ENCODE peak calls at places on chromosome 20, in four cellular contexts. D is GM12878, V is HEK293T, Q is HepG2. Z is an unnamed sample.

GRCh38 chr20:18032977-18033892 is 24.5 kb downstream of the OVOL2 start:
- DNase-seq in D (no peak), V (no peak), Q (peak; percentile 89), Z (no peak)

GRCh38 chr20:25297141-25297905 is 49.4 kb downstream of the PYGB start:
- DNase-seq in D (peak; percentile 65), V (no peak), Q (no peak), Z (no peak)

GRCh38 chr20:35700625-35701148 is 1.5 kb downstream of the ROMO1 start:
- DNase-seq in D (no peak), V (no peak), Q (no peak), Z (no peak)

GRCh38 chr20:54477556-54477955 is 2.2 kb downstream of the DOK5 start:
- DNase-seq in D (no peak), V (no peak), Q (no peak), Z (no peak)

GRCh38 chr20:17936791-17937687 is 31.6 kb downstream of the SNX5 start:
- DNase-seq in D (no peak), V (no peak), Q (no peak), Z (no peak)

GRCh38 chr20:5402903-5403531 is 86.3 kb upstream of the PROKR2 start:
- DNase-seq in D (no peak), V (peak; percentile 53), Q (peak; percentile 62), Z (peak; percentile 21)

GRCh38 chr20:43721097-43721428 is 5.7 kb downstream of the GTSF1L start:
- DNase-seq in D (no peak), V (no peak), Q (no peak), Z (no peak)

GRCh38 chr20:21190866-21191265 is 65.0 kb downstream of the KIZ start:
- DNase-seq in D (no peak), V (no peak), Q (no peak), Z (no peak)

GRCh38 chr20:48292806-48293205 is 507.5 kb upstream of the SULF2 start:
- DNase-seq in D (no peak), V (no peak), Q (no peak), Z (no peak)

GRCh38 chr20:44069203-44069931 is 117.6 kb downstream of the JPH2 start:
- DNase-seq in D (peak; percentile 57), V (no peak), Q (no peak), Z (no peak)

GRCh38 chr20:32999603-33000250 is 4.5 kb downstream of the SUN5 start:
- DNase-seq in D (no peak), V (no peak), Q (peak; percentile 58), Z (no peak)

GRCh38 chr20:36408219-36408618 is 102.1 kb downstream of the DLGAP4 start:
- DNase-seq in D (no peak), V (no peak), Q (peak; percentile 26), Z (no peak)

GRCh38 chr20:5270608-5271007 is 46.1 kb downstream of the PROKR2 start:
- DNase-seq in D (no peak), V (no peak), Q (no peak), Z (no peak)

GRCh38 chr20:23362392-23363256 is 642 bp downstream of the GZF1 start:
- DNase-seq in D (no peak), V (peak; percentile 18), Q (peak; percentile 46), Z (no peak)

GRCh38 chr20:4853004-4853403 is 131.3 kb downstream of the PRND start:
- DNase-seq in D (no peak), V (no peak), Q (no peak), Z (no peak)

GRCh38 chr20:1298166-1298565 is 30.8 kb downstream of the SDCBP2 start:
- DNase-seq in D (no peak), V (no peak), Q (no peak), Z (no peak)

GRCh38 chr20:24842591-24843442 is 106.3 kb upstream of the CST7 start:
- DNase-seq in D (peak; percentile 98), V (no peak), Q (no peak), Z (no peak)

GRCh38 chr20:51661609-51662178 is 106.5 kb downstream of the ATP9A start:
- DNase-seq in D (no peak), V (no peak), Q (peak; percentile 95), Z (no peak)

GRCh38 chr20:17083738-17084137 is 143.1 kb upstream of the PCSK2 start:
- DNase-seq in D (no peak), V (no peak), Q (peak; percentile 10), Z (no peak)

GRCh38 chr20:10047427-10047826 is 12.6 kb downstream of the ANKEF1 start:
- DNase-seq in D (no peak), V (peak; percentile 33), Q (peak; percentile 39), Z (peak; percentile 16)

GRCh38 chr20:20019123-20019522 is 2.0 kb downstream of the NAA20 start:
- DNase-seq in D (no peak), V (no peak), Q (no peak), Z (peak; percentile 41)

GRCh38 chr20:34629342-34629741 is 47.5 kb downstream of the PIGU start:
- DNase-seq in D (no peak), V (no peak), Q (no peak), Z (no peak)

GRCh38 chr20:35252037-35252461 is 25.6 kb downstream of the MMP24 start:
- DNase-seq in D (peak; percentile 39), V (no peak), Q (no peak), Z (no peak)

DNA sequence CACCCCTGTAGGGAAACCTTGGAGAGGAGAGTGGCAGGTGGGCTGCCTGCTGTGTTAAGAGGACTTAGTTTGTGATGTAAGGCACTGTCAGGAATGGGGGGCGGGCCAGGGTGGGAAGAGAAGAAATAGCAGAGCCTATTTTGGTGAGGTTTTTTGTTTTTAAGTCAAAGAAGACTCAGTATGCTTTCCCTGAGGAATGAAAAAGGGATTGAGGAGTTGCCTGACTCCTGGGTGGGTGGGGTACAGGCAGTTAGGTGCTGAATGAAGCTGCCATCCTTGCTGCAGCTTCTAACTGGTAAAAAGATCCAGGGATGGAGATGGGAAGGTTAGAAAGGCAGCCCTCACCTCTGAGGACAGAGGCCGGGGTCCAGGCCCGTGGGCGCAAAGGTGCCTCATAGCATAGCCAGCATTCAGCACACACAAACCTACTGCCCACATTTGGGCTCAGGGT is 37.9 kb downstream of the PLCG1 start:
- DNase-seq in D (no peak), V (no peak), Q (no peak), Z (no peak)
- TF ChIP-seq TARDBP in D (no peak), V (no peak), Q (no peak), Z (no peak)

DNA sequence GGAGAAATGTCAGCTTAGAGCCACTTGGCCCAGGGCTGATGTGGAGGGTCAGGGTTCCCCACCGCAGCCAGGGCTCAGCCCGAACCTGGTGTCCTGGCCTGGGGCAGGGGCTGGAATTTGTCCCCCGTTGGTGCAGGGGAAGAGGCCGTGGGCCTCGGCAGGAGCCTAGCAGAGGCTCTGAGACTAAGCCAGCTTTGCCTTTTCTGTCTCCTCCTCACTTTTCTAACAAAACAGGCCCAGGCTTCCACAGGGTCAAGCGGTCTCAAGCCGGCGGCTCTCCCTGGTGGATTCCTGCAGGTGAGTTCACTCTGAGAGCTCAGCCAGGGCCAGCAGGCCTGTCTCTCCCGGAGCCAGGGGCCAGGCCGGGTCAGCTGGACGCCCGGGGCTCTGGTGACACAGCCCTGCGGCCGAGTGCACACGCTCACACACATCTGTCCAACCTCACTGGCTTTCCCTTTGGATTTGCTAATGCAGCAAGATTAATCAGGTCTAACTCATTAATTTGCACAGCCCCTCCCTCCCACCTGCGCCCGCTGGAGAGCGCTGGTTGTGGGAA is 2.9 kb upstream of the CHRNA4 start:
- DNase-seq in D (no peak), V (no peak), Q (no peak), Z (no peak)
- TF ChIP-seq TARDBP in D (no peak), V (no peak), Q (no peak), Z (no peak)

GRCh38 chr20:56761393-56761792 is 132.3 kb downstream of the TFAP2C start:
- DNase-seq in D (no peak), V (no peak), Q (no peak), Z (no peak)

GRCh38 chr20:56755201-56755600 is 126.1 kb downstream of the TFAP2C start:
- DNase-seq in D (no peak), V (no peak), Q (no peak), Z (no peak)

GRCh38 chr20:56759741-56760278 is 130.7 kb downstream of the TFAP2C start:
- DNase-seq in D (no peak), V (no peak), Q (no peak), Z (no peak)

GRCh38 chr20:56760610-56761009 is 131.5 kb downstream of the TFAP2C start:
- DNase-seq in D (no peak), V (no peak), Q (no peak), Z (no peak)

DNA sequence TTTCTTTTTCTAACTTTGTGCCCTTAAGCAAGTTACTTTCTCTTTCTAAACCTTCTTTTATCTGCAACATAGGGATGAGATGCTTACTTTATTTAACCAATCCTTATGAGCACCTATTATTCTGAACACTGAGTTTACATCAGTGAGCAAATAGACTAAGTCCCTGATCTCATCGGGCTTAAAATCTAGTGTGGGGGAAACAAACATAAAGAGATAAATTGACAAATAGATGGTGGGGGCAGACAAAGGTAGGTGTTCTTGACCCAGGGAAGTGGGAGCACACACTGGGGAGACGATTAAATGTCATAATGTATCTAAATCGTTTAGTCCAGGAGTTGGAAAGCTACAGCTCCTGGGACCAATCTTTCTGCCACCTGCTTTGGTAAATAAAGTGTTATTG is 129.6 kb downstream of the TFAP2C start:
- DNase-seq in D (no peak), V (no peak), Q (no peak), Z (no peak)
- TF ChIP-seq TARDBP in D (no peak), V (no peak), Q (no peak), Z (no peak)

GRCh38 chr20:14526891-14527290 is 189.5 kb upstream of the FLRT3 start:
- DNase-seq in D (no peak), V (no peak), Q (no peak), Z (no peak)
- TF ChIP-seq TARDBP in D (no peak), V (no peak), Q (no peak), Z (no peak)

GRCh38 chr20:53028337-53029007 is 56.3 kb downstream of the TSHZ2 start:
- DNase-seq in D (no peak), V (no peak), Q (no peak), Z (no peak)
- TF ChIP-seq TARDBP in D (no peak), V (no peak), Q (no peak), Z (no peak)

GRCh38 chr20:38747495-38748096 is 664 bp upstream of the ACTR5 start:
- DNase-seq in D (no peak), V (no peak), Q (no peak), Z (no peak)
- TF ChIP-seq TARDBP in D (no peak), V (no peak), Q (no peak), Z (no peak)